ENCODE peak calls at places on chromosome 20, in six cellular contexts. One of them, this sample, is unnamed. For H3K4me1 and H3K27me3, the result is how much of the 10 kb centered on the place peaks cover.

GRCh38 chr20:54200487-54201267 is 7.2 kb upstream of the PFDN4 start:
- DNase-seq in CD8-positive, alpha-beta memory T cell: no peak
- DNase-seq in mesenchymal stem cell: no peak
- DNase-seq in upper lobe of right lung: no peak
- DNase-seq in adipocyte: no peak
- DNase-seq in cardiac muscle cell: no peak
- DNase-seq in this sample: no peak

GRCh38 chr20:57061058-57061900 is 205.2 kb downstream of the BMP7 start:
- DNase-seq in mesenchymal stem cell: peak
- DNase-seq in upper lobe of right lung: peak
- DNase-seq in CD8-positive, alpha-beta memory T cell: no peak
- DNase-seq in adipocyte: peak
- DNase-seq in cardiac muscle cell: peak
- DNase-seq in this sample: peak

GRCh38 chr20:56924976-56925695 is 296.0 kb downstream of the TFAP2C start:
- DNase-seq in CD8-positive, alpha-beta memory T cell: no peak
- DNase-seq in mesenchymal stem cell: peak
- DNase-seq in cardiac muscle cell: peak
- DNase-seq in upper lobe of right lung: no peak
- DNase-seq in adipocyte: peak
- DNase-seq in this sample: peak

GRCh38 chr20:41387433-41387832 is 20.8 kb upstream of the EMILIN3 start:
- DNase-seq in adipocyte: no peak
- DNase-seq in CD8-positive, alpha-beta memory T cell: no peak
- DNase-seq in cardiac muscle cell: peak
- DNase-seq in upper lobe of right lung: no peak
- DNase-seq in mesenchymal stem cell: no peak
- DNase-seq in this sample: peak

GRCh38 chr20:19453781-19454310 is 241.4 kb downstream of the SLC24A3 start:
- DNase-seq in mesenchymal stem cell: no peak
- DNase-seq in cardiac muscle cell: no peak
- DNase-seq in adipocyte: no peak
- DNase-seq in upper lobe of right lung: no peak
- DNase-seq in CD8-positive, alpha-beta memory T cell: no peak
- DNase-seq in this sample: no peak

GRCh38 chr20:32207211-32207625 is 325 bp downstream of the PLAGL2 start:
- DNase-seq in mesenchymal stem cell: no peak
- DNase-seq in upper lobe of right lung: no peak
- DNase-seq in adipocyte: no peak
- DNase-seq in CD8-positive, alpha-beta memory T cell: no peak
- DNase-seq in cardiac muscle cell: no peak
- DNase-seq in this sample: no peak

GRCh38 chr20:37007898-37008649 is 56.6 kb upstream of the SAMHD1 start:
- DNase-seq in CD8-positive, alpha-beta memory T cell: peak
- DNase-seq in cardiac muscle cell: peak
- DNase-seq in adipocyte: peak
- DNase-seq in mesenchymal stem cell: peak
- DNase-seq in upper lobe of right lung: no peak
- DNase-seq in this sample: no peak

GRCh38 chr20:63861981-63862901 is 943 bp downstream of the ABHD16B start:
- DNase-seq in cardiac muscle cell: no peak
- DNase-seq in adipocyte: no peak
- DNase-seq in CD8-positive, alpha-beta memory T cell: no peak
- DNase-seq in upper lobe of right lung: no peak
- DNase-seq in mesenchymal stem cell: no peak
- DNase-seq in this sample: no peak

GRCh38 chr20:53260591-53260990 is 288.4 kb downstream of the TSHZ2 start:
- DNase-seq in mesenchymal stem cell: no peak
- DNase-seq in upper lobe of right lung: no peak
- DNase-seq in cardiac muscle cell: no peak
- DNase-seq in CD8-positive, alpha-beta memory T cell: no peak
- DNase-seq in adipocyte: no peak
- DNase-seq in this sample: no peak

GRCh38 chr20:20491110-20491783 is 123.3 kb downstream of the INSM1 start:
- DNase-seq in CD8-positive, alpha-beta memory T cell: no peak
- DNase-seq in mesenchymal stem cell: no peak
- DNase-seq in cardiac muscle cell: no peak
- DNase-seq in adipocyte: peak
- DNase-seq in upper lobe of right lung: no peak
- DNase-seq in this sample: no peak

GRCh38 chr20:49283176-49283702 is 5.4 kb upstream of the ZNFX1 start:
- DNase-seq in adipocyte: no peak
- DNase-seq in CD8-positive, alpha-beta memory T cell: no peak
- DNase-seq in cardiac muscle cell: no peak
- DNase-seq in mesenchymal stem cell: no peak
- DNase-seq in upper lobe of right lung: no peak
- DNase-seq in this sample: no peak

GRCh38 chr20:49285233-49285668 is 7.4 kb upstream of the ZNFX1 start:
- DNase-seq in CD8-positive, alpha-beta memory T cell: no peak
- DNase-seq in adipocyte: no peak
- DNase-seq in cardiac muscle cell: no peak
- DNase-seq in mesenchymal stem cell: no peak
- DNase-seq in upper lobe of right lung: no peak
- DNase-seq in this sample: no peak

GRCh38 chr20:49283703-49284625 is 6.1 kb upstream of the ZNFX1 start:
- DNase-seq in CD8-positive, alpha-beta memory T cell: no peak
- DNase-seq in mesenchymal stem cell: peak
- DNase-seq in adipocyte: no peak
- DNase-seq in upper lobe of right lung: no peak
- DNase-seq in cardiac muscle cell: no peak
- DNase-seq in this sample: no peak

GRCh38 chr20:49285813-49286494 is 8.1 kb upstream of the ZNFX1 start:
- DNase-seq in cardiac muscle cell: no peak
- DNase-seq in upper lobe of right lung: no peak
- DNase-seq in mesenchymal stem cell: no peak
- DNase-seq in adipocyte: no peak
- DNase-seq in CD8-positive, alpha-beta memory T cell: no peak
- DNase-seq in this sample: no peak

GRCh38 chr20:49284818-49285217 is 7.0 kb upstream of the ZNFX1 start:
- DNase-seq in mesenchymal stem cell: no peak
- DNase-seq in CD8-positive, alpha-beta memory T cell: no peak
- DNase-seq in cardiac muscle cell: no peak
- DNase-seq in upper lobe of right lung: no peak
- DNase-seq in adipocyte: no peak
- DNase-seq in this sample: no peak
- H3K4me1 ChIP-seq in mesenchymal stem cell: under half
- H3K4me1 ChIP-seq in CD8-positive, alpha-beta memory T cell: under half
- H3K4me1 ChIP-seq in cardiac muscle cell: under half
- H3K4me1 ChIP-seq in upper lobe of right lung: under half
- H3K4me1 ChIP-seq in adipocyte: half or more
- H3K4me1 ChIP-seq in this sample: under half

GRCh38 chr20:62645613-62646012 is 3.3 kb downstream of the SLCO4A1 start:
- DNase-seq in CD8-positive, alpha-beta memory T cell: no peak
- DNase-seq in mesenchymal stem cell: no peak
- DNase-seq in upper lobe of right lung: no peak
- DNase-seq in cardiac muscle cell: no peak
- DNase-seq in adipocyte: no peak
- DNase-seq in this sample: no peak

GRCh38 chr20:62644044-62644795 is 1.9 kb downstream of the SLCO4A1 start:
- DNase-seq in mesenchymal stem cell: no peak
- DNase-seq in upper lobe of right lung: no peak
- DNase-seq in adipocyte: no peak
- DNase-seq in CD8-positive, alpha-beta memory T cell: no peak
- DNase-seq in cardiac muscle cell: no peak
- DNase-seq in this sample: no peak

GRCh38 chr20:62646851-62647520 is 4.7 kb downstream of the SLCO4A1 start:
- DNase-seq in adipocyte: no peak
- DNase-seq in cardiac muscle cell: no peak
- DNase-seq in CD8-positive, alpha-beta memory T cell: no peak
- DNase-seq in upper lobe of right lung: no peak
- DNase-seq in mesenchymal stem cell: no peak
- DNase-seq in this sample: no peak

GRCh38 chr20:62643521-62644043 is 1.3 kb downstream of the SLCO4A1 start:
- DNase-seq in CD8-positive, alpha-beta memory T cell: no peak
- DNase-seq in adipocyte: no peak
- DNase-seq in mesenchymal stem cell: no peak
- DNase-seq in upper lobe of right lung: no peak
- DNase-seq in cardiac muscle cell: no peak
- DNase-seq in this sample: no peak

DNA sequence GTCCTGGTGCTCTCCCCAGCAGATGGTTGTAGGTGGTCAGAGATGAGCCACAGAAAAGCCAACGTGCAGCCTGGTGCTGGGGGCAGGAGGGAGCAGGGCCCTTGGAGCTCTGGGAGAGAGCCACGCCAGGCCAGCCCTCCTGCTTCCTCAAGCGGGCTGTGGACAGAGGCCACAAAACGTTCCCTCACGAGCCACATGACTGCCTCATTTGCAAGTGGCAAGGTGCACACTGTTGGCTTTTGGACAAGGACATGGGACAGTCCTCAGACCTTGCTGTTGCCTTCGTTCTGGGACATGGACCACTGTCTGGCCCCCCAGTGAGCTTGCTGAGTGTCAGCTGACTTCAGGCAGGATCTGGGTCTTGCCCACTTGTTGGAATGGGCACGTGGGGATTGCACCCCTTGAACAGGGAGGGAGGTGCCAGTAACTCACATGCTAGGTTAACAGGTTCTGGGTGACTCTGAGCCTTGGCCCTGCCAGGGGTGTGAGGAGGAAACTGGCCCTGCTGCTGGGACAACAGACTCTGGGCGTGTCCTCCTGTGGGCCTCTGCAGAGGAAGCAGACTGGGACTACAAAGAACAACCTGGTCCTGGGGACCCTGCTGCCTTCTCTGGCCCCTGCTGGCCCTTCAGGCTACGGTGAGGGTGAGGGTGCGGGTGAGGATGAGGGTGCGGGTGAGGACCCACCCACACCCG is 2.6 kb downstream of the SLCO4A1 start:
- DNase-seq in upper lobe of right lung: no peak
- DNase-seq in cardiac muscle cell: no peak
- DNase-seq in adipocyte: no peak
- DNase-seq in CD8-positive, alpha-beta memory T cell: no peak
- DNase-seq in mesenchymal stem cell: no peak
- DNase-seq in this sample: no peak
- H3K27me3 ChIP-seq in upper lobe of right lung: under half
- H3K27me3 ChIP-seq in cardiac muscle cell: half or more
- H3K27me3 ChIP-seq in adipocyte: under half
- H3K27me3 ChIP-seq in CD8-positive, alpha-beta memory T cell: under half
- H3K27me3 ChIP-seq in mesenchymal stem cell: under half
- H3K27me3 ChIP-seq in this sample: under half

GRCh38 chr20:61435184-61435822 is 183.2 kb downstream of the CDH4 start:
- DNase-seq in upper lobe of right lung: no peak
- DNase-seq in CD8-positive, alpha-beta memory T cell: no peak
- DNase-seq in adipocyte: no peak
- DNase-seq in mesenchymal stem cell: no peak
- DNase-seq in cardiac muscle cell: no peak
- DNase-seq in this sample: no peak

GRCh38 chr20:61436674-61437279 is 184.7 kb downstream of the CDH4 start:
- DNase-seq in upper lobe of right lung: peak
- DNase-seq in adipocyte: no peak
- DNase-seq in CD8-positive, alpha-beta memory T cell: no peak
- DNase-seq in mesenchymal stem cell: peak
- DNase-seq in cardiac muscle cell: peak
- DNase-seq in this sample: no peak

GRCh38 chr20:61435823-61436220 is 183.8 kb downstream of the CDH4 start:
- DNase-seq in cardiac muscle cell: no peak
- DNase-seq in mesenchymal stem cell: no peak
- DNase-seq in upper lobe of right lung: peak
- DNase-seq in CD8-positive, alpha-beta memory T cell: no peak
- DNase-seq in adipocyte: no peak
- DNase-seq in this sample: no peak

GRCh38 chr20:61437280-61438206 is 185.5 kb downstream of the CDH4 start:
- DNase-seq in mesenchymal stem cell: peak
- DNase-seq in cardiac muscle cell: peak
- DNase-seq in upper lobe of right lung: no peak
- DNase-seq in CD8-positive, alpha-beta memory T cell: no peak
- DNase-seq in adipocyte: no peak
- DNase-seq in this sample: no peak

GRCh38 chr20:61436268-61436667 is 184.2 kb downstream of the CDH4 start:
- DNase-seq in cardiac muscle cell: no peak
- DNase-seq in mesenchymal stem cell: peak
- DNase-seq in adipocyte: no peak
- DNase-seq in CD8-positive, alpha-beta memory T cell: no peak
- DNase-seq in upper lobe of right lung: peak
- DNase-seq in this sample: no peak
- H3K4me1 ChIP-seq in cardiac muscle cell: under half
- H3K4me1 ChIP-seq in mesenchymal stem cell: under half
- H3K4me1 ChIP-seq in adipocyte: under half
- H3K4me1 ChIP-seq in CD8-positive, alpha-beta memory T cell: under half
- H3K4me1 ChIP-seq in upper lobe of right lung: under half
- H3K4me1 ChIP-seq in this sample: under half

DNA sequence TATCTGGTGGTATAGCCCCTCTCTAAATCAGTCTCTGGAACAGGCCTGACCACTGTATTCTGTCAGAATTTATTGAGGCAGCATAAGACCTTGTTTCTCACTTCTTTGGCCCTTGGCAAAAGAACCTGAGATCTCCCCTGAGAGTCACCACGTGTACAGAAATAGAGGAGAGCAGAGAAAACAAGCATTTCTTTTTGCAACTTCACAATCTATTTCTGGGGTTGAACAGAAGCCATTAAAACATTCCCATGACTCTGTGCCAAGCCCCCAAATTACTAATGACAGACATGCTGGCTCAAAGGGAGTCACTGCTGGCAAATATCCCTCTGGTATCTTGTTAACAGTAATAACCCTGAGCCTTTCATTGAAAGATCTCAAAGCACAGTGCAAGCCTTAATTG is 395.3 kb downstream of the MAFB start:
- DNase-seq in mesenchymal stem cell: no peak
- DNase-seq in upper lobe of right lung: no peak
- DNase-seq in adipocyte: no peak
- DNase-seq in CD8-positive, alpha-beta memory T cell: no peak
- DNase-seq in cardiac muscle cell: no peak
- DNase-seq in this sample: no peak
- H3K27me3 ChIP-seq in mesenchymal stem cell: under half
- H3K27me3 ChIP-seq in upper lobe of right lung: under half
- H3K27me3 ChIP-seq in adipocyte: under half
- H3K27me3 ChIP-seq in CD8-positive, alpha-beta memory T cell: under half
- H3K27me3 ChIP-seq in cardiac muscle cell: under half
- H3K27me3 ChIP-seq in this sample: under half

GRCh38 chr20:24786646-24787045 is 162.4 kb upstream of the CST7 start:
- DNase-seq in cardiac muscle cell: no peak
- DNase-seq in adipocyte: no peak
- DNase-seq in CD8-positive, alpha-beta memory T cell: no peak
- DNase-seq in upper lobe of right lung: no peak
- DNase-seq in mesenchymal stem cell: no peak
- DNase-seq in this sample: no peak
- H3K4me1 ChIP-seq in cardiac muscle cell: under half
- H3K4me1 ChIP-seq in adipocyte: under half
- H3K4me1 ChIP-seq in CD8-positive, alpha-beta memory T cell: under half
- H3K4me1 ChIP-seq in upper lobe of right lung: under half
- H3K4me1 ChIP-seq in mesenchymal stem cell: under half
- H3K4me1 ChIP-seq in this sample: under half

DNA sequence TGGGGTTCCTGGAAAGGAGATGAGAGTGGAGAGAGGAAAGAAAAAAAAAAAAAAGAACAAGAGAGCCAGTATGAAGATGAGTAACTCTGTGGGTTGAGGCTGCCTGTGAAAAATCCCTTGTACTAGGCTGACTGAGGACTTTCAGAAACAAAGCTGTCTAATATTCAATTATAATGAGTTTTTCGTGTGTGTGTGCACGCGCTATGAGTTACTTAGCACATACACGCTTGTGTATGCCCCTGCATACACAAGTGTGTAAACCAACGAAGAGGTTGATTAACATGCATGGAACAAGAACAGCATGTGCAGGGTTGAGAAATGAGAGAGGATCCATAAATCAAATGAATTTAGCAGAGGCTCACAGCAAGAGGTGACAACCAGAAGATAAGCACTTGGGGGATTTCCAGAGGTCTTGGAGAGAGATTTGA is 4.8 kb upstream of the RBPJL start:
- DNase-seq in CD8-positive, alpha-beta memory T cell: no peak
- DNase-seq in upper lobe of right lung: no peak
- DNase-seq in cardiac muscle cell: no peak
- DNase-seq in mesenchymal stem cell: no peak
- DNase-seq in adipocyte: no peak
- DNase-seq in this sample: no peak
- H3K27me3 ChIP-seq in CD8-positive, alpha-beta memory T cell: under half
- H3K27me3 ChIP-seq in upper lobe of right lung: under half
- H3K27me3 ChIP-seq in cardiac muscle cell: under half
- H3K27me3 ChIP-seq in mesenchymal stem cell: under half
- H3K27me3 ChIP-seq in adipocyte: under half
- H3K27me3 ChIP-seq in this sample: under half

This sample was measured in BE2C.